ENCODE peak calls at places on chromosomes 1 and 21, in eight cellular contexts. E is stromal cell of bone marrow, A is GDM1, S is nephron progenitor cell, Y is cerebellar cortex, F is AG08395, M is foreskin melanocyte, J is H7. T is an unnamed sample.
A peak's percentile ranks its signal among the peaks of the same experiment; 100 is the strongest.

GRCh38 chr1:2205191-2205952 is 10.8 kb upstream of the FAAP20 start:
- DNase-seq in E (peak; percentile 84), Y (peak; percentile 84), F (no peak), S (peak; percentile 97), A (peak; percentile 73), M (peak; percentile 73), J (peak; percentile 87), T (peak; percentile 98)

GRCh38 chr1:222592171-222592570 is 2.4 kb upstream of the TAF1A start:
- DNase-seq in E (peak; percentile 50), J (no peak), Y (no peak), S (no peak), A (no peak), M (no peak), F (peak; percentile 27), T (no peak)

GRCh38 chr1:237891979-237892378 is 1.3 kb upstream of the ZP4 start:
- DNase-seq in F (no peak), A (no peak), M (no peak), Y (no peak), E (no peak), S (no peak), J (no peak), T (no peak)

GRCh38 chr1:163875927-163876320 is 554.2 kb downstream of the NUF2 start:
- DNase-seq in M (no peak), F (peak; percentile 76), A (no peak), Y (no peak), E (peak; percentile 72), J (no peak), S (no peak), T (no peak)

GRCh38 chr1:54413295-54413694 is 7.1 kb upstream of the SSBP3 start:
- DNase-seq in M (peak; percentile 87), F (peak; percentile 76), J (no peak), Y (no peak), A (no peak), S (no peak), E (peak; percentile 48), T (no peak)

GRCh38 chr1:221765527-221765926 is 23.6 kb upstream of the DUSP10 start:
- DNase-seq in M (no peak), E (no peak), J (no peak), A (no peak), F (no peak), S (no peak), Y (no peak), T (no peak)

GRCh38 chr1:158799689-158800088 is 18.7 kb upstream of the OR6N2 start:
- DNase-seq in Y (no peak), A (no peak), E (no peak), F (no peak), M (no peak), S (no peak), J (no peak), T (no peak)

GRCh38 chr1:41980872-41981653 is 62.3 kb upstream of the HIVEP3 start:
- DNase-seq in Y (no peak), S (no peak), E (no peak), F (no peak), A (no peak), M (no peak), J (peak; percentile 31), T (no peak)

GRCh38 chr1:54110991-54111390 is 41.8 kb downstream of the CDCP2 start:
- DNase-seq in F (no peak), Y (peak; percentile 78), J (peak; percentile 22), M (no peak), A (no peak), S (no peak), E (no peak), T (no peak)

GRCh38 chr1:16243936-16244649 is 7.1 kb upstream of the CPLANE2 start:
- DNase-seq in S (peak; percentile 80), F (peak; percentile 84), E (peak; percentile 65), J (peak; percentile 85), A (peak; percentile 45), M (peak; percentile 62), Y (peak; percentile 89), T (peak; percentile 87)

GRCh38 chr21:34594566-34595234 is 20.2 kb downstream of the RCAN1 start:
- DNase-seq in Y (no peak), A (no peak), J (no peak), E (no peak), S (no peak), F (no peak), M (no peak), T (no peak)

GRCh38 chr21:20997633-20998455 is at the start of gene NCAM2:
- DNase-seq in E (peak; percentile 44), F (peak; percentile 68), A (no peak), S (peak; percentile 84), Y (no peak), J (peak; percentile 89), M (peak; percentile 64), T (peak; percentile 53)

GRCh38 chr1:2785631-2786328 is 15.7 kb downstream of the TTC34 start:
- DNase-seq in S (no peak), F (no peak), J (peak; percentile 43), Y (no peak), M (no peak), E (no peak), A (no peak), T (peak; percentile 37)

GRCh38 chr1:9181176-9181906 is 52.4 kb upstream of the GPR157 start:
- DNase-seq in F (peak; percentile 81), E (no peak), Y (peak; percentile 53), J (peak; percentile 95), S (peak; percentile 92), M (no peak), A (peak; percentile 60), T (no peak)

GRCh38 chr21:39153373-39153772 is 29.9 kb downstream of the PSMG1 start:
- DNase-seq in A (no peak), S (no peak), J (peak; percentile 61), M (no peak), E (no peak), Y (no peak), F (no peak), T (no peak)

GRCh38 chr1:112618114-112618720 is 724 bp downstream of the ST7L start:
- DNase-seq in S (no peak), M (no peak), J (no peak), F (peak; percentile 27), A (no peak), Y (peak; percentile 22), E (peak; percentile 10), T (no peak)

GRCh38 chr1:211469938-211470529 is 21.9 kb downstream of the RD3 start:
- DNase-seq in F (peak; percentile 79), E (peak; percentile 44), A (no peak), Y (peak; percentile 64), M (peak; percentile 57), J (peak; percentile 84), S (peak; percentile 86), T (peak; percentile 78)

GRCh38 chr1:55468438-55468837 is 253.3 kb upstream of the USP24 start:
- DNase-seq in M (no peak), A (no peak), F (peak; percentile 29), J (no peak), E (no peak), Y (no peak), S (peak; percentile 14), T (no peak)

GRCh38 chr1:112702420-112703261 is 4.3 kb downstream of the RHOC start:
- DNase-seq in F (no peak), Y (no peak), S (no peak), M (no peak), A (no peak), J (no peak), E (no peak), T (no peak)

GRCh38 chr1:194117582-194117981 is 931.2 kb upstream of the B3GALT2 start:
- DNase-seq in S (no peak), A (no peak), Y (no peak), E (no peak), F (no peak), M (no peak), J (peak; percentile 57), T (no peak)

GRCh38 chr1:117612517-117613248 is 6.8 kb downstream of the TENT5C start:
- DNase-seq in F (peak; percentile 85), S (no peak), E (peak; percentile 82), J (no peak), A (peak; percentile 45), Y (no peak), M (no peak), T (no peak)

GRCh38 chr1:12435639-12436344 is 182.2 kb downstream of the DHRS3 start:
- DNase-seq in A (peak; percentile 64), E (no peak), Y (no peak), J (no peak), M (peak; percentile 64), S (no peak), F (no peak), T (no peak)